ENCODE peak calls at places on chromosome 12, in five cellular contexts. E is astrocyte, C is fibroblast of lung, W is PC-3, Y is HCT116. N is an unnamed sample.

GRCh38 chr12:40970320-40970907 is 217.7 kb upstream of the PDZRN4 start:
- DNase-seq in C (no peak), W (peak; percentile 61), Y (peak; percentile 32), E (no peak), N (no peak)

GRCh38 chr12:52020539-52021336 is 14.0 kb downstream of the TAMALIN start:
- DNase-seq in Y (no peak), C (peak; percentile 57), W (peak; percentile 44), E (no peak), N (peak; percentile 97)

GRCh38 chr12:50825372-50825838 is 17.3 kb upstream of the TMPRSS12 start:
- DNase-seq in E (peak; percentile 58), C (peak; percentile 89), W (peak; percentile 76), Y (peak; percentile 43), N (no peak)

GRCh38 chr12:124651508-124652273 is 84.3 kb upstream of the NCOR2 start:
- DNase-seq in C (no peak), E (no peak), Y (no peak), W (no peak), N (no peak)

GRCh38 chr12:50750366-50750765 is 13.5 kb upstream of the ATF1 start:
- DNase-seq in E (no peak), Y (no peak), W (no peak), C (no peak), N (no peak)

GRCh38 chr12:109817627-109818231 is 15.5 kb downstream of the TRPV4 start:
- DNase-seq in C (no peak), Y (no peak), E (no peak), W (no peak), N (no peak)

GRCh38 chr12:16691624-16692023 is 85.7 kb upstream of the LMO3 start:
- DNase-seq in E (no peak), C (no peak), Y (no peak), W (no peak), N (peak; percentile 51)

GRCh38 chr12:94186461-94187237 is 38.3 kb downstream of the PLXNC1 start:
- DNase-seq in Y (no peak), C (peak; percentile 77), W (no peak), E (peak; percentile 61), N (peak; percentile 97)

GRCh38 chr12:110249716-110250225 is 31.3 kb upstream of the ATP2A2 start:
- DNase-seq in C (no peak), E (no peak), Y (no peak), W (no peak), N (peak; percentile 46)

GRCh38 chr12:9718968-9719367 is 13.9 kb downstream of the CLECL1 start:
- DNase-seq in E (no peak), W (no peak), C (no peak), Y (no peak), N (no peak)

GRCh38 chr12:9711664-9712063 is 21.2 kb downstream of the CLECL1 start:
- DNase-seq in E (no peak), C (no peak), Y (no peak), W (no peak), N (no peak)

GRCh38 chr12:9721394-9722092 is 11.4 kb downstream of the CLECL1 start:
- DNase-seq in C (peak; percentile 58), W (peak; percentile 86), Y (no peak), E (no peak), N (no peak)

GRCh38 chr12:9719835-9720234 is 13.1 kb downstream of the CLECL1 start:
- DNase-seq in C (no peak), Y (no peak), E (no peak), W (no peak), N (no peak)

DNA sequence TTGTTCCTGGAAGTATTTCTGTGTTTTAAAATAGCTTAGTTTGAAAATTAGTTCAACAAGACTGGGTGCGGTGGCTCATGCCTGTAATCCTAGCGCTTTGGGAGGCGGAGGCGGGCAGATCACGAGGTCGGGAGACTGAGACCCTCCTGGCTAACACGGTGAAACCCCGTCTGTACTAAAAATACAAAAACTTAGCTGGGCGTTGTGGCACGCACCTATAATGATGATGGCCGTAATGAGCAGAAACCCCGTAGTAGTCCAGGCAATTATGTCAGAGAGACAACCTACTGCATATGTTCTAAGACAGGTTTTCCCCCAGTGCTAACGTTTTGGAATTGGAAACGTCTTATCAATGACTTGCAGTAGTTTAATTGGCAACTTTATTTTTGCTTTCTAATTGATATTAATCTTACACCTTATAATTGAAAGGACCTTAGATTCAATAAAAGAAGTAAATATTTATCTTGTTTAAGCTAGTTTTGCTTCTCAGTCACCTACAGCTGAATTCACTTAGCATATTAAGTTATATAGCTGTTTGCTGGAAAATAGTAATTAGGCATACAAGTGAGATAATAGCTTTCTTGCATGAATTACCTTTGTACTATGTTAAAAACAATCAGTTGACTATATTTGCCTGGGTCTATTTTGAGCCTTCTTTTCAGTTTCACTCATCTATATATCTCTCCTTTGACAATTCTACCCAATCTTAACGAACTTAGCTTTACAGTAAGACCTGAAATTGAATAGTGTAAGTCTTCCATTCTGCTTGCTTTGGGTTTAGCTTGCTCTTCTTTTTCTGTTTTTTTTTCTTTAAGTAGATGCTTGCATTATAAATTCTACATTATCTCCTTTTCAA is 15.6 kb downstream of the CLECL1 start:
- DNase-seq in W (no peak), E (no peak), C (no peak), Y (no peak), N (no peak)
- H3K4me1 ChIP-seq in W (peaks cover 16% of the 10 kb centered on the region), E (no peaks in the 10 kb centered on the region), C (no peaks in the 10 kb centered on the region), Y (no peaks in the 10 kb centered on the region), N (no peaks in the 10 kb centered on the region)

DNA sequence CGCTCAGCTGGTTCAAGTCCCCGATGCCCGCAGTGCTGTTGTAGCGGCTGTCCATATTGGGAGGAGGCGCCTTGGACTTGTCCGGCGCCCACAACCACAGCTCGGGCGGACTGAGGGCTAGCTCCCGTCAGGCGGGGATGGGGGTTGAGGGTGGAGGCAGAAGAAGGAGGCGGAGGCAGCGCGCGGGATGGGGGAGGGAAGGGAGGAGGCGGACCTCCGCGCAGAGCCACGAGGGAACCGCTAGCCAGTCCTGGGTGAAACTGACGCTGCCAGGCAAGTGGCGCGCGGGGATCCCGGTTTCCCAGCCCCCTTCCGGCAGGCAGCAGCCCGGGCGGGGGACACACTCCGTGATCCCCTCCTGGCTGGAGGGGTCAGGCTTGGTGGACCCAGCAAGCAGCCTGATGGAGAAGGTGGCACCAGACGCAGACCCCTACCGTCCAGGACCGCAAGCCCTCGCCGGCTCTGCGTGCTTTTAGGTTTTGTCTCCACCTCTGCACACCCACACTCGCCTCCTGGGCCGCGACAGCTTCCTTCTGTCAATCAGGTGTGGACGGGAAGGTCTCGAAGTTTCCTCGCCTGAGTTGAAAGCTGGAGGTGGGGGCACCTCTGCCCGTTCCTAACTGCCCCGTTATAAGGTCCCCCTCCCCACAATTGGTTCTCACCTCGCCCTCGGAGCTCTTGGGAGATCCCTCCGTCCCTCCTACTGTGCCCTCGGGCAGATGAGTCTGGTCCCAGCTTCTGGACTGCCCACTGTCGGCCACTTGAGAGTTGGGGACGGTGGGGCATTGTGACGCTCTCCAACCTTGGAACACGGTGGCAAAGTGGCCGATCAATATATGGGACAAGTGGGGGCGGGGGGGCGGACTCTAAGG is at the start of gene CPNE8:
- DNase-seq in W (peak; percentile 59), C (no peak), Y (peak; percentile 48), E (peak; percentile 68), N (peak; percentile 90)
- H3K9ac ChIP-seq in W (peak within 1 kb of the TSS; percentile 80), C (peak within 1 kb of the TSS; percentile 88), Y (peak within 1 kb of the TSS; percentile 75), E (peak within 1 kb of the TSS; percentile 80), N (peak within 1 kb of the TSS; percentile 60)

GRCh38 chr12:72549184-72549583 is 277.0 kb downstream of the TRHDE start:
- DNase-seq in Y (no peak), E (no peak), C (no peak), W (no peak), N (no peak)
- TF ChIP-seq CTCF in Y (no peak), E (no peak), C (no peak), W (no peak), N (no peak)

GRCh38 chr12:73731658-73732057 is 806.0 kb upstream of the ATXN7L3B start:
- DNase-seq in C (no peak), W (peak; percentile 28), Y (no peak), E (no peak), N (no peak)

GRCh38 chr12:73726881-73727280 is 810.8 kb upstream of the ATXN7L3B start:
- DNase-seq in W (no peak), C (no peak), Y (no peak), E (no peak), N (no peak)
- H3K4me1 ChIP-seq in W (peaks cover 3% of the 10 kb centered on the region), C (no peaks in the 10 kb centered on the region), Y (peaks cover 6% of the 10 kb centered on the region), E (no peaks in the 10 kb centered on the region), N (no peaks in the 10 kb centered on the region)

N was measured in endodermal cell.